ENCODE peak calls at places on chromosomes 12 and 14, in nine cellular contexts. Z, W, R, E, Q, Y, X, M and K are unnamed samples.

GRCh38 chr12:95396849-95397498 is 77.0 kb upstream of the METAP2 start:
- DNase-seq in X (no peak), R (no peak), W (no peak), Z (no peak), Q (no peak), E (no peak), Y (peak), M (peak), K (peak)

GRCh38 chr12:53660064-53660463 is 15.8 kb downstream of the ATP5MC2 start:
- DNase-seq in Y (no peak), Z (no peak), M (no peak), Q (no peak), X (no peak), W (peak), E (no peak), R (no peak), K (no peak)

GRCh38 chr14:104877066-104877805 is 12.2 kb downstream of the CEP170B start:
- DNase-seq in E (peak), Y (no peak), M (no peak), X (no peak), Z (no peak), Q (no peak), R (no peak), W (no peak), K (no peak)

GRCh38 chr12:5988659-5989116 is 43.6 kb upstream of the ANO2 start:
- DNase-seq in Z (peak), Y (peak), Q (peak), E (peak), M (peak), R (peak), X (no peak), W (peak), K (peak)

GRCh38 chr12:127060310-127060847 is 1206.6 kb upstream of the TMEM132C start:
- DNase-seq in X (no peak), M (no peak), Z (no peak), Q (no peak), W (no peak), Y (peak), R (no peak), E (peak), K (no peak)

GRCh38 chr14:64848239-64848638 is 31.5 kb downstream of the SPTB start:
- DNase-seq in E (no peak), Q (no peak), W (no peak), R (no peak), M (no peak), Z (no peak), X (no peak), Y (no peak), K (no peak)

GRCh38 chr12:81350309-81350708 is 272.4 kb downstream of the ACSS3 start:
- DNase-seq in Z (peak), Q (no peak), M (peak), R (no peak), W (no peak), E (no peak), X (no peak), Y (no peak), K (no peak)

GRCh38 chr14:64628940-64629403 is 75.3 kb upstream of the PLEKHG3 start:
- DNase-seq in R (no peak), W (no peak), Y (peak), Z (no peak), Q (no peak), X (no peak), M (peak), E (peak), K (peak)

GRCh38 chr12:4355843-4356327 is 23.6 kb downstream of the FGF23 start:
- DNase-seq in Z (peak), M (peak), W (no peak), Q (no peak), E (no peak), R (no peak), X (no peak), Y (peak), K (no peak)

GRCh38 chr12:50659690-50660424 is 104.0 kb upstream of the ATF1 start:
- DNase-seq in Z (no peak), W (no peak), Q (no peak), R (no peak), X (no peak), M (no peak), E (no peak), Y (no peak), K (no peak)

GRCh38 chr12:96047621-96048211 is 12.3 kb upstream of the LTA4H start:
- DNase-seq in X (no peak), M (no peak), E (peak), Q (no peak), Z (no peak), Y (peak), R (peak), W (no peak), K (peak)

GRCh38 chr12:130776857-130777339 is 60.8 kb upstream of the RIMBP2 start:
- DNase-seq in M (no peak), R (no peak), E (no peak), W (no peak), Q (no peak), Z (no peak), X (no peak), Y (no peak), K (no peak)

GRCh38 chr14:58272589-58273372 is 25.6 kb upstream of the ARID4A start:
- DNase-seq in Q (no peak), W (peak), Y (peak), X (no peak), E (peak), Z (no peak), R (peak), M (no peak), K (no peak)

GRCh38 chr12:59787610-59788009 is 191.8 kb downstream of the SLC16A7 start:
- DNase-seq in M (no peak), Y (no peak), R (no peak), X (no peak), Q (no peak), W (no peak), Z (no peak), E (no peak), K (no peak)

GRCh38 chr12:3315201-3315661 is 175.8 kb upstream of the PRMT8 start:
- DNase-seq in Z (no peak), E (no peak), Y (peak), Q (peak), R (peak), M (no peak), W (peak), X (no peak), K (peak)

GRCh38 chr12:105083551-105084105 is 630 bp downstream of the ALDH1L2 start:
- DNase-seq in W (peak), E (peak), Q (no peak), X (peak), M (no peak), Y (no peak), R (peak), Z (peak), K (no peak)

GRCh38 chr12:103833891-103834290 is 7.1 kb downstream of the NT5DC3 start:
- DNase-seq in R (no peak), E (no peak), M (peak), Q (no peak), W (no peak), Y (no peak), Z (peak), X (no peak), K (no peak)

GRCh38 chr14:41146391-41146790 is 460.3 kb upstream of the LRFN5 start:
- DNase-seq in E (no peak), W (no peak), X (no peak), Q (no peak), Y (no peak), Z (peak), M (no peak), R (no peak), K (no peak)

GRCh38 chr14:103019827-103020226 is 37.5 kb downstream of the CDC42BPB start:
- DNase-seq in R (no peak), Y (no peak), W (no peak), X (no peak), Q (peak), M (no peak), Z (no peak), E (no peak), K (no peak)

GRCh38 chr14:68143341-68143807 is 323.8 kb downstream of the RAD51B start:
- DNase-seq in Y (peak), R (peak), Z (no peak), W (peak), E (no peak), X (no peak), M (no peak), Q (peak), K (no peak)

GRCh38 chr14:22556021-22556989 is 32.7 kb downstream of the DAD1 start:
- DNase-seq in Y (peak), M (no peak), W (peak), Q (no peak), X (no peak), Z (no peak), R (peak), E (peak), K (peak)

GRCh38 chr12:49965836-49966235 is 4.2 kb downstream of the AQP5 start:
- DNase-seq in Y (no peak), W (no peak), R (no peak), Q (no peak), E (peak), X (no peak), Z (no peak), M (no peak), K (no peak)

GRCh38 chr14:32601908-32602307 is 272.8 kb downstream of the AKAP6 start:
- DNase-seq in Q (no peak), X (no peak), Y (no peak), W (no peak), R (no peak), E (no peak), M (no peak), Z (no peak), K (no peak)

GRCh38 chr14:98593361-98593761 is 678.6 kb downstream of the BCL11B start:
- DNase-seq in R (no peak), Z (peak), W (no peak), Q (no peak), Y (no peak), M (no peak), E (no peak), X (no peak), K (no peak)

GRCh38 chr14:53331247-53331646 is 178.1 kb upstream of the DDHD1 start:
- DNase-seq in R (no peak), Q (no peak), Y (peak), Z (no peak), X (no peak), M (no peak), E (no peak), W (no peak), K (peak)

GRCh38 chr14:73739174-73739898 is 25.2 kb upstream of the PNMA1 start:
- DNase-seq in M (no peak), R (no peak), Z (no peak), E (peak), Y (no peak), W (no peak), X (no peak), Q (no peak), K (no peak)

GRCh38 chr14:89391123-89391522 is 25.9 kb downstream of the FOXN3 start:
- DNase-seq in M (no peak), X (no peak), W (no peak), Q (no peak), E (no peak), R (no peak), Y (peak), Z (no peak), K (no peak)

GRCh38 chr14:90273532-90273931 is 17.2 kb downstream of the PSMC1 start:
- DNase-seq in E (no peak), M (no peak), Z (no peak), Y (no peak), Q (no peak), X (no peak), R (no peak), W (no peak), K (no peak)

GRCh38 chr12:91985002-91985767 is 160.5 kb downstream of the BTG1 start:
- DNase-seq in W (no peak), E (peak), Q (no peak), X (no peak), Y (no peak), M (no peak), Z (no peak), R (no peak), K (no peak)

GRCh38 chr14:58549358-58549757 is 88.4 kb upstream of the DACT1 start:
- DNase-seq in W (no peak), Z (no peak), Y (no peak), R (no peak), M (no peak), Q (no peak), E (no peak), X (no peak), K (no peak)

GRCh38 chr14:33738029-33738428 is 212.8 kb downstream of the EGLN3 start:
- DNase-seq in Z (peak), Q (no peak), X (no peak), M (no peak), R (no peak), Y (no peak), W (no peak), E (no peak), K (no peak)

GRCh38 chr14:37251778-37252177 is 54.0 kb downstream of the MIPOL1 start:
- DNase-seq in E (no peak), Y (peak), Q (no peak), M (no peak), W (no peak), X (no peak), Z (no peak), R (no peak), K (no peak)

GRCh38 chr12:26251600-26251999 is 56.2 kb downstream of the SSPN start:
- DNase-seq in X (no peak), M (no peak), Q (no peak), R (no peak), Y (no peak), W (peak), Z (no peak), E (no peak), K (no peak)

GRCh38 chr12:14171111-14171510 is 189.7 kb upstream of the GRIN2B start:
- DNase-seq in Y (no peak), Z (no peak), Q (no peak), M (no peak), X (no peak), R (no peak), W (no peak), E (no peak), K (no peak)

GRCh38 chr12:14164266-14164665 is 182.9 kb upstream of the GRIN2B start:
- DNase-seq in E (no peak), R (no peak), Z (no peak), Q (no peak), M (no peak), W (no peak), X (no peak), Y (no peak), K (no peak)

DNA sequence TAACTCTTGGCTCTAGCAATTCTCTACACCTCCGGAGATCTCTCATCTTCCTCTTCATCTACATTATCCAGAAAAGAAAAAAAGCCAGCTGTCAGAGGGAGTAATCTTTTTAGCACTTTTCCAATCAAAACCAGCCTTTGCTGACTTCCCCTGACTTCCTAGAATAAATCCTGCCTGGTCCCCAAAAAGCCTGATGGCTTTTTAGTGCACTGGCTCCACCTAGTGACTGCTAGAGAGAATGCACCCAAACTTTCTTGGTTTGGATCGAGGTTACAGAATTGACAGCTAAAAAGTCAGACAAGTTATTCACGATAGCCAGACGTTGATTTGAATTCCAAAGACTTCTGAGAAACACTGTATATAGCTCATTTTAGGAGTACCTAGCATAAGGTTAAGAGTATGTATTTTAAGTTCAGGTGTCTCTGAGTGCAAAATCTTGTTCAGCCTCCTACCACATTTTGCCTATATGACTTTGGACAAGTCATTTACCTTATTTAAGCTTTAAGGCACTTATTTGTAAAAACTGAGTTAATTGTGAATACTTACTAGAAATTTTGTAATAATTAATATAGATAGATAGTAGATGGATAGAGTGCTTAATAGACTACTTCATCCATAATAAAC is 185.7 kb upstream of the GRIN2B start:
- DNase-seq in Z (peak), Q (no peak), M (peak), E (peak), Y (peak), R (peak), X (no peak), W (peak), K (peak)
- TF ChIP-seq CTCF in Z (peak), Q (peak), M (peak), E (peak), Y (peak), R (peak), X (peak), W (peak), K (peak)

GRCh38 chr12:110137786-110138185 is 13.6 kb downstream of the IFT81 start:
- DNase-seq in M (no peak), W (no peak), Q (no peak), E (no peak), X (no peak), R (no peak), Z (no peak), Y (no peak), K (no peak)
- H3K27ac ChIP-seq in M (no peak), W (no peak), Q (no peak), E (no peak), X (peak), R (peak), Z (no peak), Y (no peak), K (no peak)

DNA sequence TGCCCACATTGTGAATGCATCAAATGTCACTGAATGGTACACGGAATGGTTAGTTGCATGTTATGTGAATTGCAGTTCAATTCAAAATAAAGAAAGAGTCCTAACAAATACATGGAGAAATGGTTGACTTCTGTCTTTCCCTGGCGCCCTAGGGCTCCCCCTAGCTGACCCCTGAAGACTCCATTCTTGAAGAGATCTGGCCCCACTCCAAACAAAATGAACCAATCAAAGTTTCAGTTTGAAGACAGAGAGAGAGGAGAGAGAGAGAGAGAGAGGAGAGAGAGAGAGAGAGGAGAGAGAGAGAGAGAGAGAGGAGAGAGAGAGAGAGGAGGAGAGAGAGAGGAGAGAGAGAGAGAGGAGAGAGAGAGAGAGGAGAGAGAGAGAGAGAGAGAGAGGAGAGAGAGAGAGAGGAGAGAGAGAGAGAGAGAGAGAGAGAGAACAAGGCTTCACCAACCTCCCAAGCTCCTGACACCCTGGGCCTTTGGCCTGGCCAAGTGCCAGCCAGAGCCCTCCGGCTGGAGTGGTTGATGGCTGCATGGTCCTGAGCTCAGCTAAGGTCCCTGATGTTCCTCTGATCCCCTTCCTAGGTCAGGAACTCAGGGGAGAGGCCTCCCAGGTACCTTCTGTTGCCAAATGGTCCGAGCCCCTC is 188.7 kb downstream of the ESRRB start:
- DNase-seq in Z (peak), Q (no peak), E (no peak), M (peak), R (no peak), Y (no peak), X (no peak), W (no peak), K (no peak)
- TF ChIP-seq CTCF in Z (peak), Q (no peak), E (no peak), M (peak), R (no peak), Y (peak), X (no peak), W (no peak), K (no peak)

GRCh38 chr14:69852897-69853296 is 26.3 kb upstream of the SMOC1 start:
- DNase-seq in Y (no peak), E (no peak), Q (no peak), X (no peak), W (no peak), Z (no peak), M (no peak), R (no peak), K (no peak)
- H3K27ac ChIP-seq in Y (no peak), E (no peak), Q (no peak), X (no peak), W (no peak), Z (no peak), M (peak), R (no peak), K (no peak)

GRCh38 chr12:80068173-80068572 is 31.2 kb upstream of the OTOGL start:
- DNase-seq in Q (no peak), E (no peak), R (no peak), M (peak), W (no peak), Z (peak), Y (no peak), X (no peak), K (no peak)
- TF ChIP-seq CTCF in Q (no peak), E (no peak), R (no peak), M (peak), W (no peak), Z (peak), Y (peak), X (no peak), K (no peak)

GRCh38 chr14:60151715-60152114 is 13.5 kb downstream of the DHRS7 start:
- DNase-seq in Y (peak), M (no peak), Z (no peak), W (peak), Q (peak), R (peak), E (peak), X (peak), K (peak)

GRCh38 chr14:60153996-60154395 is 11.2 kb downstream of the DHRS7 start:
- DNase-seq in R (no peak), M (no peak), W (no peak), E (no peak), Q (no peak), X (no peak), Z (no peak), Y (no peak), K (no peak)
- H3K27ac ChIP-seq in R (peak), M (no peak), W (peak), E (no peak), Q (no peak), X (no peak), Z (no peak), Y (no peak), K (no peak)

DNA sequence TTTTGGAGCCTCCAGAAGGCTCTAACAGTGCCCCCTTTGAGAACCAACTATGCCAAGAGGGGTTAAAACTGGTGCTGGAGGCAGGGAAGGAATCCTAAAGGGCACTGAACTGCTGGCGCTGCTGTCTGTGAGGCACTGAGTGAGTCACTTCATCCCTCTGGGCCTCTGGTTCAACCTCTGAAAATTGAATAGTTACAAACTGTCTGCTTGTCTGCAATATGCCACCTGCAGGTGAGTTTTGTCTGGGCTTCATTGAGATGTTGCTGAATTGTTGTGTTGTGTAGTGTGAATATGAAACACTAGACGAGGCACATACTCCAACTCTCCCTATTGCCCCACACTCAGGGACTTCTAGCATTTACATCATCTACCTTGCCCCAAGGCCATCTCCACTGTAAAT is 68.0 kb downstream of the GRIN2B start:
- DNase-seq in Y (peak), M (no peak), X (no peak), Q (no peak), R (no peak), Z (no peak), E (no peak), W (no peak), K (no peak)
- TF ChIP-seq CTCF in Y (peak), M (peak), X (no peak), Q (no peak), R (no peak), Z (no peak), E (no peak), W (no peak), K (no peak)

DNA sequence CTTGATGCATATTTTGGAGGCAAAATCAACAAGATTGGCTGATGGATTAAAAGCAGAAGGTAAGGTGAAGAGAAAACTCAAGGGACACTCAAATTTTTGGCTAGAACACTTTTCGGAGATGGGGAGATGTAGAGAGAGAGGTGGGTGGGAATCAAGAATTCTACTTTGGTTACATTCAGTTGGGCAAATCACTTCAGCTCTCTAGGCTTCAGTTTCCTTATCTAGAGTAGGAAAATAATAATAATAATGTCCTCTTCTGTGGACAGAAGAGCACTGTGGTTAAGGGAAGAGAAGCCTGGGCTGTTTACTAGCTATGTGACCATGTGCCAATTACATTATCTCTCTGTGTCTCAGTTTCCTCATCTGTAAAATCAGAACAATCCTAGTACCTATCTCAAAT is 23.4 kb upstream of the DHRS2 start:
- DNase-seq in Z (no peak), E (no peak), R (no peak), Y (no peak), W (no peak), M (no peak), Q (no peak), X (no peak), K (no peak)
- H3K27ac ChIP-seq in Z (no peak), E (no peak), R (peak), Y (no peak), W (no peak), M (no peak), Q (no peak), X (no peak), K (no peak)